ENCODE peak calls at places on chromosomes 16 and 17, in eight cellular contexts. One of them, this sample, is unnamed.

GRCh38 chr17:59846391-59847165 is 46.2 kb downstream of the TUBD1 start:
- DNase-seq in right lobe of liver: no peak
- DNase-seq in progenitor cell of endocrine pancreas: no peak
- DNase-seq in thoracic aorta: no peak
- DNase-seq in Peyer's patch: no peak
- DNase-seq in dorsolateral prefrontal cortex: no peak
- DNase-seq in AG09319: peak
- DNase-seq in mucosa of descending colon: no peak
- DNase-seq in this sample: peak

GRCh38 chr16:27618611-27619380 is 68.9 kb downstream of the KATNIP start:
- DNase-seq in dorsolateral prefrontal cortex: no peak
- DNase-seq in mucosa of descending colon: no peak
- DNase-seq in right lobe of liver: no peak
- DNase-seq in AG09319: no peak
- DNase-seq in progenitor cell of endocrine pancreas: no peak
- DNase-seq in thoracic aorta: no peak
- DNase-seq in Peyer's patch: no peak
- DNase-seq in this sample: no peak

GRCh38 chr17:3808701-3809100 is 7.7 kb upstream of the ITGAE start:
- DNase-seq in thoracic aorta: no peak
- DNase-seq in mucosa of descending colon: no peak
- DNase-seq in right lobe of liver: no peak
- DNase-seq in dorsolateral prefrontal cortex: no peak
- DNase-seq in Peyer's patch: no peak
- DNase-seq in progenitor cell of endocrine pancreas: no peak
- DNase-seq in AG09319: no peak
- DNase-seq in this sample: no peak

GRCh38 chr17:19270951-19271611 is 33.9 kb downstream of the EPN2 start:
- DNase-seq in mucosa of descending colon: no peak
- DNase-seq in right lobe of liver: no peak
- DNase-seq in Peyer's patch: no peak
- DNase-seq in thoracic aorta: no peak
- DNase-seq in dorsolateral prefrontal cortex: no peak
- DNase-seq in AG09319: no peak
- DNase-seq in progenitor cell of endocrine pancreas: no peak
- DNase-seq in this sample: no peak

GRCh38 chr16:85555549-85556455 is 57.3 kb upstream of the GSE1 start:
- DNase-seq in thoracic aorta: no peak
- DNase-seq in AG09319: no peak
- DNase-seq in mucosa of descending colon: peak
- DNase-seq in progenitor cell of endocrine pancreas: peak
- DNase-seq in dorsolateral prefrontal cortex: no peak
- DNase-seq in Peyer's patch: peak
- DNase-seq in right lobe of liver: no peak
- DNase-seq in this sample: no peak

GRCh38 chr16:53417011-53417410 is 17.3 kb upstream of the RBL2 start:
- DNase-seq in right lobe of liver: no peak
- DNase-seq in dorsolateral prefrontal cortex: no peak
- DNase-seq in mucosa of descending colon: no peak
- DNase-seq in AG09319: no peak
- DNase-seq in thoracic aorta: no peak
- DNase-seq in progenitor cell of endocrine pancreas: no peak
- DNase-seq in Peyer's patch: no peak
- DNase-seq in this sample: no peak

GRCh38 chr16:87581867-87582220 is 20.5 kb upstream of the JPH3 start:
- DNase-seq in Peyer's patch: no peak
- DNase-seq in AG09319: peak
- DNase-seq in progenitor cell of endocrine pancreas: no peak
- DNase-seq in mucosa of descending colon: peak
- DNase-seq in dorsolateral prefrontal cortex: no peak
- DNase-seq in thoracic aorta: peak
- DNase-seq in right lobe of liver: no peak
- DNase-seq in this sample: peak

GRCh38 chr17:45784583-45785372 is 658 bp downstream of the CRHR1 start:
- DNase-seq in Peyer's patch: peak
- DNase-seq in dorsolateral prefrontal cortex: peak
- DNase-seq in thoracic aorta: no peak
- DNase-seq in progenitor cell of endocrine pancreas: peak
- DNase-seq in mucosa of descending colon: peak
- DNase-seq in AG09319: no peak
- DNase-seq in right lobe of liver: no peak
- DNase-seq in this sample: peak

GRCh38 chr17:1997587-1998425 is 27.3 kb downstream of the RTN4RL1 start:
- DNase-seq in thoracic aorta: no peak
- DNase-seq in AG09319: no peak
- DNase-seq in mucosa of descending colon: peak
- DNase-seq in progenitor cell of endocrine pancreas: peak
- DNase-seq in dorsolateral prefrontal cortex: no peak
- DNase-seq in right lobe of liver: peak
- DNase-seq in Peyer's patch: peak
- DNase-seq in this sample: peak

GRCh38 chr17:77330602-77331081 is 189.9 kb downstream of the SEC14L1 start:
- DNase-seq in AG09319: no peak
- DNase-seq in Peyer's patch: no peak
- DNase-seq in mucosa of descending colon: peak
- DNase-seq in progenitor cell of endocrine pancreas: no peak
- DNase-seq in thoracic aorta: no peak
- DNase-seq in dorsolateral prefrontal cortex: peak
- DNase-seq in right lobe of liver: peak
- DNase-seq in this sample: no peak

GRCh38 chr17:77332034-77332971 is 191.5 kb downstream of the SEC14L1 start:
- DNase-seq in Peyer's patch: no peak
- DNase-seq in dorsolateral prefrontal cortex: peak
- DNase-seq in mucosa of descending colon: no peak
- DNase-seq in progenitor cell of endocrine pancreas: no peak
- DNase-seq in thoracic aorta: no peak
- DNase-seq in right lobe of liver: peak
- DNase-seq in AG09319: no peak
- DNase-seq in this sample: no peak

GRCh38 chr17:77329741-77330531 is 189.2 kb downstream of the SEC14L1 start:
- DNase-seq in progenitor cell of endocrine pancreas: no peak
- DNase-seq in thoracic aorta: no peak
- DNase-seq in AG09319: no peak
- DNase-seq in mucosa of descending colon: peak
- DNase-seq in right lobe of liver: peak
- DNase-seq in Peyer's patch: no peak
- DNase-seq in dorsolateral prefrontal cortex: peak
- DNase-seq in this sample: no peak

GRCh38 chr17:77332981-77333685 is 192.4 kb downstream of the SEC14L1 start:
- DNase-seq in thoracic aorta: no peak
- DNase-seq in Peyer's patch: no peak
- DNase-seq in AG09319: peak
- DNase-seq in right lobe of liver: peak
- DNase-seq in progenitor cell of endocrine pancreas: no peak
- DNase-seq in dorsolateral prefrontal cortex: peak
- DNase-seq in mucosa of descending colon: no peak
- DNase-seq in this sample: no peak

DNA sequence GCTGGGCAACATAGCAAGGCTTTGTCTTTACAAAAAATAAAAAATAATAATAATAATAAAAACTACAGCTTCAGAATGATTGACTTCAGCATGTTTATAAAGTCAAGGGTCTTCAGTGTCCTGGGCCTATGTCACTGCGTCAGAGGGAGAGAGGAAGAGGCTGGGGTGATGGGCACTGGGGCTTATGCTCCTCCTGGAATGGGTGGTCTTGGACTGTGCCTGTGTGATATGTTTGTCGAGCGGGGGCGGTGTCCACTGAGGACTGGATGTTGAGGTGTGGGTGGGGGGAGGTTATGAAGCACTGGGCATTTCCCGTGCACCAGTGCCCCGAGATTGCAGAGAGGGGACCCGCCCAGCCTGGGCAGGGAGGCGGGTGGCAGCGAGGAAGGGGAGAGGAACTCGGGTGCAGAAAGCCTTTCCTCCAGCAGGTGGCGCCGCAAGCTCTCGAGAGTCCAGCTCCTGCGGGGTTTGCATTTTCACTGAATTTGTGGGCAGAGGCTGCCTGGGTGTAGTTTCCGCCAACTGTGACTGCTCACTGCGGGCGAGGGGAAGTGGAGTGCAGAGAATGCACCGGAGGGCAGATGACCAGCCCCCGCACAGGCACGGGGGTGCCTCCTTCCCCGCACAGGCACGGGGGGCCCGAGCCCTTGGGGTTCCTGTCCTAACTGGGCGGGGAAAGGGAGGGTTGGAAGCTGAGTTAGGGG is 190.5 kb downstream of the SEC14L1 start:
- DNase-seq in Peyer's patch: peak
- DNase-seq in right lobe of liver: peak
- DNase-seq in mucosa of descending colon: peak
- DNase-seq in thoracic aorta: peak
- DNase-seq in AG09319: peak
- DNase-seq in progenitor cell of endocrine pancreas: peak
- DNase-seq in dorsolateral prefrontal cortex: peak
- DNase-seq in this sample: peak
- TF ChIP-seq CTCF in Peyer's patch: peak
- TF ChIP-seq CTCF in right lobe of liver: peak
- TF ChIP-seq CTCF in mucosa of descending colon: peak
- TF ChIP-seq CTCF in thoracic aorta: peak
- TF ChIP-seq CTCF in AG09319: peak
- TF ChIP-seq CTCF in progenitor cell of endocrine pancreas: peak
- TF ChIP-seq CTCF in dorsolateral prefrontal cortex: peak
- TF ChIP-seq CTCF in this sample: peak

GRCh38 chr17:75937652-75938051 is 3.2 kb downstream of the FBF1 start:
- DNase-seq in mucosa of descending colon: no peak
- DNase-seq in Peyer's patch: no peak
- DNase-seq in right lobe of liver: no peak
- DNase-seq in dorsolateral prefrontal cortex: no peak
- DNase-seq in thoracic aorta: no peak
- DNase-seq in AG09319: no peak
- DNase-seq in progenitor cell of endocrine pancreas: no peak
- DNase-seq in this sample: no peak

GRCh38 chr17:75942473-75942872 is 1.6 kb upstream of the FBF1 start:
- DNase-seq in dorsolateral prefrontal cortex: no peak
- DNase-seq in right lobe of liver: no peak
- DNase-seq in progenitor cell of endocrine pancreas: no peak
- DNase-seq in mucosa of descending colon: no peak
- DNase-seq in AG09319: no peak
- DNase-seq in thoracic aorta: no peak
- DNase-seq in Peyer's patch: no peak
- DNase-seq in this sample: no peak

GRCh38 chr17:75945202-75945601 is 4.4 kb upstream of the FBF1 start:
- DNase-seq in Peyer's patch: no peak
- DNase-seq in thoracic aorta: no peak
- DNase-seq in right lobe of liver: no peak
- DNase-seq in progenitor cell of endocrine pancreas: no peak
- DNase-seq in dorsolateral prefrontal cortex: no peak
- DNase-seq in AG09319: no peak
- DNase-seq in mucosa of descending colon: no peak
- DNase-seq in this sample: no peak

GRCh38 chr17:75941442-75941819 is 589 bp upstream of the FBF1 start:
- DNase-seq in AG09319: no peak
- DNase-seq in progenitor cell of endocrine pancreas: no peak
- DNase-seq in thoracic aorta: no peak
- DNase-seq in mucosa of descending colon: no peak
- DNase-seq in Peyer's patch: no peak
- DNase-seq in right lobe of liver: no peak
- DNase-seq in dorsolateral prefrontal cortex: no peak
- DNase-seq in this sample: no peak

DNA sequence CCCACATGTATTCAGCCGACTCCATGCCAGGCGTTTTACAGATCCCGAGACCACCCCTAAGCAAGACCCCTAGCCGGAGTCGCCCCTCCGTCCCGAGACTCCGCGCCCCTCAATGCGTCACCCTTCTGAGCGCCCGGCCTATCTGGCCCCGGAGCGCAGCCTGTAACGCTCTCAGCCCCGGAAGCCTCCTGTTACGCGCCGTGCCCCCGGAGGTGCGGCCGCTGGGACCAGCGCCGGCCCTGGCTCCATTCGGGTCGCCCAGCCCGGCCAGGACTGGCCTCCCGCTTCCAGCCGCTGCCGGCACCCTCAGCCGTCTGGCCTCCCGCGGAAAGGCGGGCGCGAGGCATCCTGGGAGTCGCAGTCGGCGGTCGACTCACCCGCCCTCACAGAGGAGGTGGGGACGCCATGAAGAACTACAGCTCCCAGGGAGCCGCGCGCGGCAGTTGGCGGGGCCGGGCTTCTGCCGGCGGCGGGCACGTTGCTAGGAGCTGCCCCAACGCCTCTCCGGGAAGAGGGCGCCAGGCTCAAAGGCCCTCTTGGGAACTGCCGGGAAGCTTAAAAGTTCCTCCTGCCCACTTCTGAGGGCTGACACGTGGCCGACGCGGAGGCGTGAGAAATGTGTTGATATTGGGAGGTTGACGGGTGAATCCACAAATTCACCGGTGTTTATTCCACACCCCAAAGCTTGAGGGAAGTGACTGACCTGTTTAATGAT is at the start of gene FBF1:
- DNase-seq in progenitor cell of endocrine pancreas: peak
- DNase-seq in Peyer's patch: peak
- DNase-seq in thoracic aorta: peak
- DNase-seq in mucosa of descending colon: peak
- DNase-seq in dorsolateral prefrontal cortex: peak
- DNase-seq in right lobe of liver: peak
- DNase-seq in AG09319: peak
- DNase-seq in this sample: peak
- TF ChIP-seq CTCF in progenitor cell of endocrine pancreas: peak
- TF ChIP-seq CTCF in Peyer's patch: peak
- TF ChIP-seq CTCF in thoracic aorta: no peak
- TF ChIP-seq CTCF in mucosa of descending colon: peak
- TF ChIP-seq CTCF in dorsolateral prefrontal cortex: peak
- TF ChIP-seq CTCF in right lobe of liver: peak
- TF ChIP-seq CTCF in AG09319: no peak
- TF ChIP-seq CTCF in this sample: no peak

GRCh38 chr17:41456206-41456605 is 11.0 kb downstream of the KRT32 start:
- DNase-seq in Peyer's patch: no peak
- DNase-seq in mucosa of descending colon: no peak
- DNase-seq in thoracic aorta: no peak
- DNase-seq in progenitor cell of endocrine pancreas: no peak
- DNase-seq in dorsolateral prefrontal cortex: no peak
- DNase-seq in right lobe of liver: no peak
- DNase-seq in AG09319: no peak
- DNase-seq in this sample: peak
- TF ChIP-seq CTCF in Peyer's patch: no peak
- TF ChIP-seq CTCF in mucosa of descending colon: no peak
- TF ChIP-seq CTCF in thoracic aorta: no peak
- TF ChIP-seq CTCF in progenitor cell of endocrine pancreas: no peak
- TF ChIP-seq CTCF in dorsolateral prefrontal cortex: no peak
- TF ChIP-seq CTCF in right lobe of liver: no peak
- TF ChIP-seq CTCF in AG09319: no peak
- TF ChIP-seq CTCF in this sample: peak

DNA sequence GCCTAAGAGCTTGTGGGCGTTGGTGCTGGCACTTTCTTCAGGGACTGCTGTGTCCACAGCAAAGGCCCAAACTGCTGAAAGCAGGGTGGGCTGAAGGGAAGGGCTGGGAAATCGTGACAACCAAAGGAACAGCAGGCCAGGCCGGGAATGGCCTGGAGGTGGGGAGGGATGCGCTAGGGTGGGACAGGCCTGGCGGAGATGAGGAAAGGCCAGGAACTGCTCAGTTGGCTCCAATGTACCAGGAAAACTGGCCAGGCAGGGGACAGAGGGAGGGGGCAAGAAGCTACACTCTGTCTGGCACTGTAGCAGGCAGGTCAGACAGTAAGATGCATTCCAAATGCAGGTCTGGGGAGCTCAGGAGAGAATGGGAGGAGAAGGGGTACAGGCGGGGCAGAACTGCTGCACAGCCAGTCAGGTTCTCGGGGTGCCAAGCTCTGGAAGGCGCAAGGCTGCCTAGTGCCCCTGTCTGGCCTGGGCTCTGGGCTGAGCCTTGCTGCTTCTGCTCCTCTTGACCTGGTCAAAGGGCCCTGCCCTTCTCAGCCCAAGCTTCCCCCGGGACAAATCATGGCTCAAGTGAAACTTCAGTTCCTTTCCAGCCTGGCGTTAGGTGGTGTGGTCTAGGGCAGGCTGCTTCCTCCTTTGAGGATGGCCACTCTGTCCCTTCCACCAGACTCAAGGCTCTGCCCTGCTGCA is 7.3 kb downstream of the PNMT start:
- DNase-seq in dorsolateral prefrontal cortex: no peak
- DNase-seq in mucosa of descending colon: no peak
- DNase-seq in thoracic aorta: no peak
- DNase-seq in AG09319: no peak
- DNase-seq in progenitor cell of endocrine pancreas: no peak
- DNase-seq in Peyer's patch: no peak
- DNase-seq in right lobe of liver: no peak
- DNase-seq in this sample: peak
- TF ChIP-seq CTCF in dorsolateral prefrontal cortex: no peak
- TF ChIP-seq CTCF in mucosa of descending colon: no peak
- TF ChIP-seq CTCF in thoracic aorta: no peak
- TF ChIP-seq CTCF in AG09319: no peak
- TF ChIP-seq CTCF in progenitor cell of endocrine pancreas: no peak
- TF ChIP-seq CTCF in Peyer's patch: no peak
- TF ChIP-seq CTCF in right lobe of liver: no peak
- TF ChIP-seq CTCF in this sample: no peak

This sample was measured in Calu3.